ENCODE peak calls at places on chromosomes 2 and 18, in ten cellular contexts. D is MM.1S; J is cardiac muscle cell; T is CD8-positive, alpha-beta T cell; F is GM06990; H is esophagus squamous epithelium; V is sigmoid colon; W is ascending aorta; O is psoas muscle; E is brain microvascular endothelial cell. Q is an unnamed sample. For H3K36me3, the result is how much of the 10 kb centered on the place peaks cover.

GRCh38 chr2:19352946-19353720 is 5.3 kb downstream of the OSR1 start:
- DNase-seq in D (no peak), J (no peak), T (no peak), F (no peak), H (no peak), V (no peak), W (no peak), O (no peak), E (no peak), Q (no peak)

GRCh38 chr2:191230174-191230573 is 15.0 kb upstream of the MYO1B start:
- DNase-seq in D (no peak), J (peak), T (no peak), F (no peak), H (no peak), V (no peak), W (no peak), O (no peak), E (peak), Q (no peak)

GRCh38 chr2:169961911-169962310 is 134.7 kb downstream of the UBR3 start:
- DNase-seq in D (no peak), J (peak), T (no peak), F (no peak), H (no peak), V (peak), W (no peak), O (peak), E (peak), Q (no peak)

GRCh38 chr2:187198136-187198535 is 249.9 kb downstream of the CALCRL start:
- DNase-seq in D (no peak), J (no peak), T (no peak), F (no peak), H (no peak), V (no peak), W (no peak), O (no peak), E (no peak), Q (no peak)

GRCh38 chr2:194464964-194465638 is 1191.9 kb upstream of the SLC39A10 start:
- DNase-seq in D (no peak), J (no peak), T (no peak), F (no peak), H (no peak), V (no peak), W (no peak), O (no peak), E (no peak), Q (no peak)

GRCh38 chr2:238097988-238098853 is 1.9 kb upstream of the ESPNL start:
- DNase-seq in D (peak), J (peak), T (no peak), F (peak), H (no peak), V (no peak), W (no peak), O (peak), E (no peak), Q (no peak)

GRCh38 chr2:171260471-171261424 is 100.1 kb upstream of the TLK1 start:
- DNase-seq in D (peak), J (no peak), T (no peak), F (peak), H (no peak), V (no peak), W (no peak), O (no peak), E (no peak), Q (no peak)

GRCh38 chr2:170013802-170014551 is 164.0 kb upstream of the MYO3B start:
- DNase-seq in D (no peak), J (peak), T (no peak), F (no peak), H (no peak), V (no peak), W (no peak), O (no peak), E (peak), Q (no peak)

GRCh38 chr2:168245074-168245825 is 2.1 kb downstream of the STK39 start:
- DNase-seq in D (no peak), J (peak), T (no peak), F (no peak), H (no peak), V (no peak), W (no peak), O (no peak), E (no peak), Q (no peak)

GRCh38 chr2:152562208-152562884 is 154.9 kb downstream of the PRPF40A start:
- DNase-seq in D (no peak), J (no peak), T (no peak), F (no peak), H (no peak), V (no peak), W (no peak), O (no peak), E (no peak), Q (no peak)

GRCh38 chr18:58234359-58234741 is 190.3 kb downstream of the NEDD4L start:
- DNase-seq in D (no peak), J (no peak), T (no peak), F (no peak), H (no peak), V (no peak), W (no peak), O (no peak), E (no peak), Q (no peak)

GRCh38 chr2:51027442-51027841 is 4.5 kb downstream of the NRXN1 start:
- DNase-seq in D (no peak), J (no peak), T (no peak), F (peak), H (no peak), V (no peak), W (no peak), O (peak), E (no peak), Q (no peak)

GRCh38 chr2:238771193-238771592 is 76.7 kb upstream of the TWIST2 start:
- DNase-seq in D (no peak), J (peak), T (no peak), F (no peak), H (no peak), V (no peak), W (no peak), O (no peak), E (peak), Q (no peak)

GRCh38 chr2:70870790-70871189 is 35.2 kb upstream of the CD207 start:
- DNase-seq in D (no peak), J (no peak), T (no peak), F (no peak), H (no peak), V (no peak), W (no peak), O (no peak), E (no peak), Q (no peak)

DNA sequence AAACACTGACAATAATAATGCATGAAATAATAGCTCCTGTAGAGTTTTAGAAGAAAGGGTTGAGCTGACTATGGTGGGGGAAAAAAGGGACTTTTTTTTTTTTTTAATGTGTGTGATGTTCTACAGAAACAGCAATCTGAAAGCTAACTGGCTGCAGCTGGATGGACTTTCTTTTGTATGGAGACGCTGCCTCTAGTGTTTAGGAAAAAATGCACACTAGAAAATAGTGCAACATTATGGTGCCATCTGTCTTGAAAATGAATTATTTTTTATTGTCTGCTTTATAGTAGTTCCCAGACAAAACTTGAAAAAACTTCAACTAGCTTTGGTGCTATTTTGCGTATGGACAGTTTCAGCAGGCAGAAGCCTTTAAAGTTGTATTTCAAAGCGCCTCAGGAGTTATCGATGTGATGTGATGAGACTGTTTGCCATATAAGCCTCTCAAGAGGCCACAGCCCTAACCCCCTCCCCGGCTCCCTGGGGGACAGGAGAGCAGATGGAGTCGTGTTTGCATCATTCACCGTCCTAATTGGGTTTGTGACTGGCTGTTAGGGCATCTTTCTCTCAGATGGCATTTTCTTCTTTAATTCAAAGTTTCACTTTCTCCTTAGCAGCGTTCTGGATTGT is 86.9 kb downstream of the LTBP1 start:
- DNase-seq in D (peak), J (peak), T (no peak), F (no peak), H (no peak), V (no peak), W (no peak), O (no peak), E (peak), Q (no peak)
- TF ChIP-seq CTCF in D (peak), J (peak), T (no peak), F (peak), H (peak), V (peak), W (peak), O (peak), E (peak), Q (no peak)

GRCh38 chr18:9216459-9216858 is 79.9 kb downstream of the ANKRD12 start:
- DNase-seq in D (no peak), J (no peak), T (no peak), F (no peak), H (no peak), V (no peak), W (no peak), O (no peak), E (no peak), Q (no peak)

GRCh38 chr18:9221661-9222060 is 85.1 kb downstream of the ANKRD12 start:
- DNase-seq in D (no peak), J (no peak), T (no peak), F (no peak), H (no peak), V (no peak), W (no peak), O (no peak), E (no peak), Q (no peak)

GRCh38 chr18:9215221-9215933 is 78.8 kb downstream of the ANKRD12 start:
- DNase-seq in D (no peak), J (peak), T (no peak), F (no peak), H (no peak), V (no peak), W (no peak), O (no peak), E (no peak), Q (no peak)

GRCh38 chr18:9221040-9221439 is 84.5 kb downstream of the ANKRD12 start:
- DNase-seq in D (no peak), J (no peak), T (no peak), F (no peak), H (no peak), V (no peak), W (no peak), O (no peak), E (no peak), Q (no peak)

GRCh38 chr18:9218052-9218451 is 81.5 kb downstream of the ANKRD12 start:
- DNase-seq in D (no peak), J (no peak), T (no peak), F (no peak), H (no peak), V (no peak), W (no peak), O (no peak), E (peak), Q (no peak)
- H3K36me3 ChIP-seq in D (half or more), J (under half), T (under half), F (under half), H (half or more), V (under half), W (under half), O (half or more), E (under half), Q (under half)

GRCh38 chr18:23966909-23967308 is 47.6 kb upstream of the TTC39C start:
- DNase-seq in D (no peak), J (no peak), T (no peak), F (no peak), H (no peak), V (no peak), W (no peak), O (no peak), E (no peak), Q (no peak)

GRCh38 chr18:23964282-23965238 is 50.0 kb upstream of the TTC39C start:
- DNase-seq in D (no peak), J (no peak), T (peak), F (no peak), H (no peak), V (no peak), W (no peak), O (no peak), E (no peak), Q (no peak)

GRCh38 chr18:23968638-23969037 is 45.9 kb upstream of the TTC39C start:
- DNase-seq in D (no peak), J (no peak), T (no peak), F (no peak), H (no peak), V (no peak), W (no peak), O (no peak), E (no peak), Q (no peak)

GRCh38 chr18:23967321-23968089 is 47.0 kb upstream of the TTC39C start:
- DNase-seq in D (peak), J (no peak), T (peak), F (peak), H (no peak), V (no peak), W (no peak), O (no peak), E (no peak), Q (no peak)

DNA sequence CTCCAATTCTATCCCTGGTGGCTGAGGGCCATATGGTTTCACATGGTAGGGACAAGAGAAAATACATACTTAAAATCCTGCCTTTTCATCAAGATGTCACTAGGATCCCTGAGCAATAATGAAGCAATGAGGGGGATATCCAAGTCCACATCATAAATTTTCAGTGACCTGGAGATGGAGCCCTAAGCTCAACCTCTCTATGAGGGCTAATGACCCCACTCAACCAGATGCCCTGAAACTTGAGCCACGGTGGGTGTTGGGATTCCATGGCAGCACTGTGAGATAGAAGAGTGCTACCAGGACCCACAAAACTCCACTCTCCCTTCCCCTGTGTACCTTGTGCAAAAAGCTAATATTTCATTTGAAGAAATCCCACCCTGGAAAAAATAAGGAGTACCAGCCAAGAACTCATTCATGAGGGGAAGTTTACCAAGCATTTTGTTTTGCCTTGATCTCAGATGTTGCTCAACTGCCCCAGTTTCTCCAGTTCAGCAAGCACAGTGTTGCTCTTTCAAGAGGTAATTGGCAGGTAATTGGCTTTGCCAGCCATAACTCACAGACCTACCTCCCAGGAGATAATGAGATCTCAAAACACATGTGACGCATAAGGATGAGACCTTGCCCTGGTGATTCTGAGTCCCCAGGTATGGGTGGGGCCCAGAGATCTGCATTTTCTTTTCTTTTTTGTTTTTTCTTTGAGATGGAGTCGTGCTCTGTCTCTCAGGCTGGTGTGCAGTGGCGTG is 50.9 kb upstream of the TTC39C start:
- DNase-seq in D (no peak), J (peak), T (no peak), F (no peak), H (no peak), V (no peak), W (no peak), O (no peak), E (no peak), Q (peak)
- TF ChIP-seq CTCF in D (no peak), J (no peak), T (no peak), F (no peak), H (no peak), V (no peak), W (no peak), O (no peak), E (no peak), Q (no peak)

DNA sequence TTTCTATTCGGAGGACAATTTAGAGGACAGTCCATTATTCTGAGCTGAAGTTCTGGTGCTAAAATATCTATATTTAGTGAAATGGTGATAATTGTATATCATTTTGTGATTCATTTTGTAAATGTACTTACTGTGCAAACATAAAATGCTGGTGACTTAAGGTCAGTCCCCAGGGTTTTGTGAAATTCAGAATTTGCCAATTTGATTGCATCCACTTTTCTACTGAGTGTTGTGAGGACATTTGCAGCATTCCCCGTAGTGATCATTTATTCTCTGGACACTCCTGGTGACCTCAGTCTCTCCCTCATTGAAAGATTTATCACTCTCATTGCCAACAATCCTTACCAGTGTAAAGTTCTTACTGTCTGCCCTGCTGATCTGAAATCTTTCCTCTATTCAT is 98.2 kb downstream of the SOCS6 start:
- DNase-seq in D (no peak), J (no peak), T (no peak), F (no peak), H (no peak), V (no peak), W (no peak), O (no peak), E (no peak), Q (no peak)
- H3K36me3 ChIP-seq in D (under half), J (under half), T (under half), F (under half), H (under half), V (under half), W (under half), O (under half), E (under half), Q (under half)

GRCh38 chr18:12009581-12010140 is 28.4 kb downstream of the IMPA2 start:
- DNase-seq in D (no peak), J (no peak), T (no peak), F (no peak), H (no peak), V (no peak), W (no peak), O (no peak), E (no peak), Q (no peak)

GRCh38 chr18:12008842-12009580 is 27.7 kb downstream of the IMPA2 start:
- DNase-seq in D (no peak), J (no peak), T (no peak), F (no peak), H (no peak), V (peak), W (no peak), O (no peak), E (no peak), Q (no peak)

GRCh38 chr18:12011199-12011961 is 30.1 kb downstream of the IMPA2 start:
- DNase-seq in D (no peak), J (no peak), T (no peak), F (no peak), H (no peak), V (no peak), W (no peak), O (no peak), E (no peak), Q (no peak)

GRCh38 chr18:12011962-12012549 is 30.7 kb downstream of the IMPA2 start:
- DNase-seq in D (no peak), J (no peak), T (no peak), F (no peak), H (no peak), V (no peak), W (no peak), O (no peak), E (peak), Q (peak)

GRCh38 chr18:12010187-12010802 is 29.0 kb downstream of the IMPA2 start:
- DNase-seq in D (peak), J (no peak), T (no peak), F (no peak), H (no peak), V (no peak), W (no peak), O (no peak), E (no peak), Q (peak)
- TF ChIP-seq CTCF in D (peak), J (no peak), T (no peak), F (no peak), H (peak), V (no peak), W (no peak), O (no peak), E (no peak), Q (peak)

DNA sequence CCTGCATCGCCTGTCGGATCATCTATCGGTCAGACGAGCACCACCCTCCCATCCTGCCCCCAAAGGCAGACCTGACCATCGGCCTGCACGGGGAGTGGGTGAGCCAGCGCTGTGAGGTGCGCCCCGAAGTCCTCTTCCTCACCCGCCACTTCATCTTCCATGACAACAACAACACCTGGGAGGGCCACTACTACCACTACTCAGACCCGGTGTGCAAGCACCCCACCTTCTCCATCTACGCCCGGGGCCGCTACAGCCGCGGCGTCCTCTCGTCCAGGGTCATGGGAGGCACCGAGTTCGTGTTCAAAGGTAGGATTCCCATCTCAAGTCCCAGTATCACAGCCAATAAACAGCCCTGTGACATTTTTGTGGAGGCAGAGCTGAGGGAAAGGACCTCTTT is 31.0 kb downstream of the APCDD1 start:
- DNase-seq in D (no peak), J (no peak), T (no peak), F (no peak), H (no peak), V (no peak), W (no peak), O (no peak), E (no peak), Q (no peak)
- H3K36me3 ChIP-seq in D (under half), J (under half), T (under half), F (under half), H (half or more), V (under half), W (under half), O (under half), E (under half), Q (under half)

GRCh38 chr2:72813841-72814240 is 12.0 kb downstream of the EXOC6B start:
- DNase-seq in D (no peak), J (peak), T (no peak), F (no peak), H (no peak), V (no peak), W (no peak), O (no peak), E (peak), Q (no peak)

GRCh38 chr2:72819501-72819900 is 6.3 kb downstream of the EXOC6B start:
- DNase-seq in D (no peak), J (no peak), T (no peak), F (no peak), H (no peak), V (no peak), W (no peak), O (no peak), E (no peak), Q (no peak)

GRCh38 chr2:72810165-72810564 is 15.7 kb downstream of the EXOC6B start:
- DNase-seq in D (no peak), J (no peak), T (no peak), F (no peak), H (no peak), V (no peak), W (no peak), O (no peak), E (no peak), Q (no peak)

GRCh38 chr2:72821118-72821517 is 4.7 kb downstream of the EXOC6B start:
- DNase-seq in D (no peak), J (no peak), T (no peak), F (no peak), H (no peak), V (no peak), W (no peak), O (no peak), E (no peak), Q (no peak)

GRCh38 chr2:72815655-72816268 is 10.1 kb downstream of the EXOC6B start:
- DNase-seq in D (no peak), J (peak), T (no peak), F (no peak), H (no peak), V (no peak), W (no peak), O (no peak), E (peak), Q (no peak)
- TF ChIP-seq CTCF in D (no peak), J (peak), T (no peak), F (no peak), H (no peak), V (no peak), W (no peak), O (no peak), E (no peak), Q (no peak)

GRCh38 chr2:98546186-98546585 is 62.1 kb downstream of the COA5 start:
- DNase-seq in D (no peak), J (no peak), T (no peak), F (no peak), H (no peak), V (no peak), W (no peak), O (no peak), E (no peak), Q (no peak)

GRCh38 chr2:98543214-98543613 is 65.1 kb downstream of the COA5 start:
- DNase-seq in D (no peak), J (no peak), T (no peak), F (no peak), H (no peak), V (no peak), W (no peak), O (no peak), E (no peak), Q (no peak)

GRCh38 chr2:98547092-98547798 is 61.1 kb downstream of the COA5 start:
- DNase-seq in D (no peak), J (no peak), T (no peak), F (peak), H (no peak), V (no peak), W (no peak), O (no peak), E (no peak), Q (no peak)

GRCh38 chr2:98543842-98544241 is 64.5 kb downstream of the COA5 start:
- DNase-seq in D (no peak), J (no peak), T (no peak), F (no peak), H (no peak), V (no peak), W (no peak), O (no peak), E (no peak), Q (no peak)

GRCh38 chr2:98545591-98545990 is 62.7 kb downstream of the COA5 start:
- DNase-seq in D (no peak), J (no peak), T (no peak), F (no peak), H (no peak), V (no peak), W (no peak), O (no peak), E (no peak), Q (no peak)
- H3K36me3 ChIP-seq in D (under half), J (under half), T (under half), F (under half), H (half or more), V (under half), W (under half), O (half or more), E (under half), Q (under half)

GRCh38 chr2:222483513-222484039 is 59.2 kb downstream of the SGPP2 start:
- DNase-seq in D (no peak), J (no peak), T (no peak), F (no peak), H (no peak), V (no peak), W (no peak), O (no peak), E (no peak), Q (peak)
- TF ChIP-seq CTCF in D (no peak), J (no peak), T (no peak), F (peak), H (no peak), V (no peak), W (no peak), O (no peak), E (no peak), Q (peak)

Q was measured in thyroid gland.